ENCODE peak calls at places on chromosomes 2 and 18, in five cellular contexts. R is caudate nucleus, Z is NCI-H774, U is memory B cell, P is SK-N-SH. T is an unnamed sample.

GRCh38 chr2:159968282-159968900 is 94.0 kb downstream of the PLA2R1 start:
- DNase-seq in Z (peak; percentile 26), R (no peak), P (peak; percentile 39), U (no peak), T (no peak)

GRCh38 chr2:51263921-51264320 is 232.0 kb upstream of the NRXN1 start:
- DNase-seq in Z (peak; percentile 65), P (no peak), R (no peak), U (no peak), T (no peak)

GRCh38 chr2:239538357-239539052 is 137.7 kb upstream of the HDAC4 start:
- DNase-seq in Z (no peak), U (no peak), R (no peak), P (no peak), T (peak; percentile 34)

GRCh38 chr18:518081-518480 is 17.6 kb upstream of the COLEC12 start:
- DNase-seq in Z (no peak), P (no peak), U (no peak), R (no peak), T (no peak)

GRCh38 chr18:74796928-74797576 is 199.4 kb downstream of the ZNF407 start:
- DNase-seq in P (peak; percentile 60), Z (peak; percentile 12), U (no peak), R (no peak), T (no peak)

GRCh38 chr2:98729652-98730051 is 1.3 kb downstream of the MGAT4A start:
- DNase-seq in U (no peak), P (no peak), R (no peak), Z (no peak), T (no peak)

GRCh38 chr2:17719562-17720371 is 33.8 kb downstream of the SMC6 start:
- DNase-seq in Z (no peak), R (no peak), P (peak; percentile 24), U (no peak), T (no peak)

GRCh38 chr2:73063909-73064875 is 7.3 kb downstream of the SFXN5 start:
- DNase-seq in P (no peak), R (no peak), Z (no peak), U (no peak), T (no peak)

GRCh38 chr2:113077921-113078320 is 10.2 kb downstream of the IL1F10 start:
- DNase-seq in Z (no peak), P (no peak), R (no peak), U (no peak), T (peak; percentile 39)

GRCh38 chr18:78742346-78742745 is 237.3 kb upstream of the SALL3 start:
- DNase-seq in R (no peak), U (no peak), P (no peak), Z (no peak), T (no peak)

GRCh38 chr2:178499640-178500039 is 19.4 kb downstream of the PLEKHA3 start:
- DNase-seq in P (no peak), R (no peak), U (no peak), Z (no peak), T (no peak)

GRCh38 chr18:49345931-49346696 is 114.3 kb downstream of the DYM start:
- DNase-seq in Z (no peak), U (no peak), R (no peak), P (no peak), T (no peak)

GRCh38 chr2:182391443-182391842 is 35.4 kb downstream of the PDE1A start:
- DNase-seq in U (no peak), P (no peak), Z (no peak), R (no peak), T (no peak)

GRCh38 chr2:152613235-152613634 is 104.0 kb downstream of the PRPF40A start:
- DNase-seq in U (no peak), P (no peak), R (no peak), Z (peak; percentile 24), T (no peak)

GRCh38 chr2:16034151-16034974 is 94.0 kb downstream of the MYCN start:
- DNase-seq in U (no peak), R (no peak), P (peak; percentile 57), Z (no peak), T (no peak)

GRCh38 chr2:54772110-54772509 is 48.6 kb downstream of the EML6 start:
- DNase-seq in U (no peak), R (no peak), Z (no peak), P (no peak), T (no peak)

GRCh38 chr18:903703-904102 is 968 bp upstream of the ADCYAP1 start:
- DNase-seq in P (no peak), Z (no peak), R (no peak), U (no peak), T (no peak)

GRCh38 chr2:64913357-64913869 is 75.8 kb upstream of the SLC1A4 start:
- DNase-seq in Z (peak; percentile 37), U (no peak), R (no peak), P (peak; percentile 20), T (no peak)

GRCh38 chr2:20781656-20782265 is 41.1 kb downstream of the LDAH start:
- DNase-seq in R (no peak), U (no peak), Z (no peak), P (peak; percentile 50), T (no peak)

GRCh38 chr2:227297052-227297451 is 28.0 kb upstream of the MFF start:
- DNase-seq in Z (no peak), U (no peak), R (no peak), P (no peak), T (no peak)

GRCh38 chr18:62672600-62672999 is 42.7 kb upstream of the PHLPP1 start:
- DNase-seq in R (no peak), P (no peak), Z (no peak), U (no peak), T (no peak)

GRCh38 chr2:234032301-234032856 is 18.1 kb upstream of the SPP2 start:
- DNase-seq in P (no peak), Z (no peak), U (no peak), R (no peak), T (no peak)

GRCh38 chr2:128310094-128310716 is 8.5 kb downstream of the HS6ST1 start:
- DNase-seq in P (peak; percentile 12), R (no peak), U (no peak), Z (no peak), T (no peak)

GRCh38 chr2:132681766-132682165 is 11.8 kb upstream of the LYPD1 start:
- DNase-seq in R (no peak), Z (no peak), P (no peak), U (no peak), T (no peak)

GRCh38 chr2:219525533-219526232 is 11.4 kb downstream of the ASIC4 start:
- DNase-seq in P (peak; percentile 91), U (no peak), Z (no peak), R (no peak), T (no peak)

GRCh38 chr18:63138469-63139340 is 180.9 kb downstream of the BCL2 start:
- DNase-seq in P (no peak), Z (no peak), R (no peak), U (peak; percentile 42), T (no peak)

GRCh38 chr2:173048901-173049661 is 26.6 kb upstream of the MAP3K20 start:
- DNase-seq in R (no peak), U (no peak), Z (peak; percentile 4), P (no peak), T (no peak)

GRCh38 chr2:134282638-134283400 is 28.9 kb downstream of the MGAT5 start:
- DNase-seq in R (no peak), Z (no peak), P (no peak), U (no peak), T (no peak)

GRCh38 chr2:42877936-42878335 is 85.6 kb upstream of the HAAO start:
- DNase-seq in R (no peak), P (no peak), U (no peak), Z (no peak), T (no peak)

GRCh38 chr2:142286618-142287017 is 155.8 kb upstream of the LRP1B start:
- DNase-seq in R (no peak), P (peak; percentile 3), U (no peak), Z (no peak), T (no peak)

GRCh38 chr18:55552498-55553189 is 35.3 kb downstream of the TCF4 start:
- DNase-seq in Z (no peak), R (no peak), U (no peak), P (no peak), T (no peak)

GRCh38 chr2:238026953-238027505 is 33.8 kb upstream of the SCLY start:
- DNase-seq in U (no peak), P (no peak), R (no peak), Z (no peak), T (no peak)

GRCh38 chr2:36456227-36456788 is 100.7 kb downstream of the CRIM1 start:
- DNase-seq in Z (no peak), R (no peak), U (no peak), P (peak; percentile 14), T (peak; percentile 81)

GRCh38 chr2:74659462-74659861 is 5.4 kb downstream of the SEMA4F start:
- DNase-seq in R (no peak), U (no peak), Z (no peak), P (no peak), T (no peak)

GRCh38 chr2:66305714-66306113 is 129.2 kb upstream of the MEIS1 start:
- DNase-seq in U (no peak), P (peak; percentile 44), R (peak; percentile 12), Z (peak; percentile 86), T (peak; percentile 95)

GRCh38 chr2:235105821-235106359 is 154.1 kb downstream of the SH3BP4 start:
- DNase-seq in U (no peak), R (no peak), P (no peak), Z (no peak), T (no peak)

GRCh38 chr2:236164201-236164982 is 3.8 kb downstream of the GBX2 start:
- DNase-seq in Z (no peak), R (no peak), U (no peak), P (peak; percentile 80), T (peak; percentile 70)

GRCh38 chr2:236773206-236773605 is 203.6 kb downstream of the ACKR3 start:
- DNase-seq in U (no peak), P (no peak), Z (no peak), R (no peak), T (no peak)

GRCh38 chr2:45283764-45284620 is 274.7 kb upstream of the SIX2 start:
- DNase-seq in R (no peak), P (no peak), U (no peak), Z (no peak), T (no peak)

GRCh38 chr2:16228951-16229350 is 288.6 kb downstream of the MYCN start:
- DNase-seq in Z (no peak), R (no peak), U (no peak), P (no peak), T (no peak)

T was measured in posterior cingulate gyrus.